ENCODE peak calls at places on chromosomes 6 and 20, in six cellular contexts. Q, T, B, G, E and Y are unnamed samples. For H3K27me3 and H3K36me3, the result is how much of the 10 kb centered on the place peaks cover.

GRCh38 chr20:57627972-57628650 is 7.9 kb upstream of the ZBP1 start:
- DNase-seq in Q (peak), T (peak), B (peak), G (no peak), E (no peak), Y (no peak)

GRCh38 chr6:39419607-39420006 is 97.1 kb upstream of the KCNK16 start:
- DNase-seq in Q (no peak), T (no peak), B (no peak), G (no peak), E (no peak), Y (peak)

GRCh38 chr6:87139236-87139635 is 16.1 kb upstream of the ZNF292 start:
- DNase-seq in Q (peak), T (no peak), B (no peak), G (no peak), E (no peak), Y (peak)

GRCh38 chr20:4633780-4634179 is 87.9 kb upstream of the PRND start:
- DNase-seq in Q (peak), T (no peak), B (no peak), G (no peak), E (no peak), Y (no peak)

GRCh38 chr6:72554203-72554564 is 67.7 kb upstream of the KCNQ5 start:
- DNase-seq in Q (peak), T (no peak), B (no peak), G (no peak), E (no peak), Y (no peak)

GRCh38 chr20:15339264-15339663 is 1001.9 kb upstream of the FLRT3 start:
- DNase-seq in Q (no peak), T (no peak), B (no peak), G (no peak), E (no peak), Y (no peak)

GRCh38 chr20:1171461-1172093 is 13.2 kb downstream of the TMEM74B start:
- DNase-seq in Q (peak), T (no peak), B (no peak), G (no peak), E (peak), Y (peak)

GRCh38 chr6:438634-439170 is 47.1 kb downstream of the IRF4 start:
- DNase-seq in Q (no peak), T (no peak), B (no peak), G (no peak), E (no peak), Y (no peak)

DNA sequence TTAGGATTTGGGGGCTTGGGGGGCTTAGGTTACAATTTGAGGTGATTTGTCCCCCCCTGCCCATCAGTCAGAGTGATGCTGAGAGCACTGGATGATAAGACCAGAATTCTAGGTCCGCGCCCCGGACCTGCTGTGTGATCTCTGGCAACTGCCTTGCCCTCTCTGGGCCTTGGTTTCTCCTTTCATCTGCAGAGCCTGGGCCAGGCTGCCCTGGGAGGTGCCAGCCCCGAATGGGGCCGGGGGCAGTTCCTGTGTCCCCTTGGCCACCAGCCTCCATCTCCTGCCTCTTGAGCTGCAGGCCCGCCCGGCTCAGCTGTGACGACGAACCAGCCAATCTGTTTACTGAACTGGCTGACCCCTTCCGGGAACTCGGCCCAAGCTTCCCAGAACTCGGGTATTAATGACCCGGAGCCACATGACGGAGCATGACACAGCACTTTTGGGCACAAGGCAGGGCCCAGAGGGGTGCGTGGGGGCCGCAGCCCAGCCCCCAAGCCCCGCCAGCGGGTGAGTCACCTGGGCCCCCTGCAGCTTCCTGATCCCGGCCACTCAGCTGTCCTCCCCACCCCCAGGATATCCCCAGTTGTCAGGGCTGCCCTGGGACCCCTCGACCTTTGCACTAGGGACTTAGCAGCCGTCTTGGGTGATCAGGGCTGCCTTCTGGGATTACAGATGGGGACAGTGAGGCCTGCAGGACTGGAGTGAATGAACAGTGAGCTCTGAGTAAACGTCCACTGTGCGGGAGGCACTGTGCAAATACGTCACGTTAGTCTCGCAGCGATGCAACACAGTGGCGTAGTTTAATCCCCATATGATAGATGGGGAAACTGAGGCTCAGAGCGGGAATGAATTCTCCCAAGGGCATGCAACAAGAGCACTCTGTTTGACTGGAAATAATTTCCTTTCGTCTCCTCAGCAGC is 102.0 kb downstream of the CEBPB start:
- DNase-seq in Q (peak), T (no peak), B (peak), G (peak), E (peak), Y (peak)
- H3K4me3 ChIP-seq in Q (no peak), T (no peak), B (no peak), G (no peak), E (no peak), Y (no peak)

DNA sequence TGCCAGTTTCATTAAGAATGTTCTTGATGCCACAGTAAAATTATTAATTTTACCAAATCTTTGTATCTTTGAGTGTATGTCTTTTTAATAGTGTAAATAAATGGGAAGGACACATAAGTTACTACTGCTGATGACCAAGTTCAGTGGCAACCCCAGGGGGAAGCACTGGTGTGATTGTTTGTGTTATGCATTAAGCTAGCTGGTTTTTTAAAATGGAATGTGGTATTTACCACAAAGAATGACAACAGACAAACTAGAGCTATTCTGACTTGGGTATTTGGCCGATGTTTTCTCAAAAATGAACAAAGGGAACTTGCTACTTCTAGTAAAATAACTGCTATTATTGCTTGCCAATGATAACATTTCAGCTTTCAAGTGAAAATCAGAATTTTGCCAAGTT is 2.9 kb downstream of the FNDC1 start:
- DNase-seq in Q (peak), T (no peak), B (no peak), G (no peak), E (no peak), Y (no peak)
- H3K27me3 ChIP-seq in Q (half or more), T (under half), B (under half), G (under half), E (half or more), Y (half or more)

DNA sequence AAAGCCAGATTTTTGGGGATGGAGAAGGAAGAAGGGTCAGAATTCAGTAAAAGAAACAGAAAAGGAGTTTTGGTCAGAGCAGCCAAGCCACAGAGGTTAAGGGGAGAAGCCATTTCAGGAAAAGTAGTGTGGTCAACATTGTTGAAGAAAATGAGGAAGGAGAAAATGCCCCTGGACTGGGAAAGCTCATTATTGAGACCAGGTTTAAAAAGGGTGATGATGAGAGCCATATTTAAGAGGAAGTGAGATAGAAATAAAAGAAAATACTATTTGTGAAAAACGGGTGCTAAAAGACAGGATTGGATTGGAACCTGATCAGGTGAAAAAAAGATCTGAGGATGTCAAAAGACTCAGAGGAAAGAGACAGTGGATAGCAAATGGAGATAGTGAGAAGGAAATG is 75.8 kb downstream of the CEP162 start:
- DNase-seq in Q (no peak), T (no peak), B (no peak), G (no peak), E (no peak), Y (no peak)
- H3K36me3 ChIP-seq in Q (under half), T (under half), B (under half), G (under half), E (under half), Y (under half)

GRCh38 chr6:35044771-35045275 is 96.3 kb downstream of the TCP11 start:
- DNase-seq in Q (peak), T (no peak), B (no peak), G (peak), E (peak), Y (no peak)
- H3K4me3 ChIP-seq in Q (no peak), T (no peak), B (no peak), G (no peak), E (no peak), Y (no peak)

DNA sequence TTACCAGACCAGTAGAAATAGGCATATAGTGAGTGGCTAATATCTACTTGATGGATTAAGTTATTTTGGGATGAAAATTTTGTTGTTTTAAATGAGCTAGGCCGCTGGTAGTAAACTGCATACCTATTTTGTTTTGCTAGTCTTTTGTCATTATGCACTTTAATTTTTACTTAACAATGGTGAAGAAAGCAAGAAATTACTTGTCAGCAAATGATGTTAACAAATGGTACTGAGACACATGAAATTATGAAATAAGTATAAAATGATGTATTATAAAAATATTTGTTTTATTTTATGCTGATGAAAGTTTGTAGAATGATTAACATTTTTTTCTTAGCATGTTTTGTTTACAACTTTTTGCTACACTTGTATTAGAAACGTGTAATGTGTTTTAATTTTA is 807.7 kb downstream of the TBC1D32 start:
- DNase-seq in Q (no peak), T (no peak), B (no peak), G (no peak), E (no peak), Y (no peak)
- H3K27me3 ChIP-seq in Q (under half), T (under half), B (under half), G (under half), E (under half), Y (under half)

GRCh38 chr20:38990728-38991127 is 28.6 kb downstream of the DHX35 start:
- DNase-seq in Q (no peak), T (no peak), B (no peak), G (no peak), E (no peak), Y (no peak)
- H3K36me3 ChIP-seq in Q (under half), T (under half), B (under half), G (under half), E (under half), Y (under half)

GRCh38 chr6:129340983-129341382 is 369.0 kb downstream of the ARHGAP18 start:
- DNase-seq in Q (peak), T (no peak), B (no peak), G (no peak), E (no peak), Y (no peak)
- H3K4me3 ChIP-seq in Q (no peak), T (no peak), B (no peak), G (no peak), E (no peak), Y (no peak)

GRCh38 chr6:105983763-105984162 is 102.4 kb upstream of the PRDM1 start:
- DNase-seq in Q (no peak), T (no peak), B (no peak), G (no peak), E (no peak), Y (no peak)
- H3K27me3 ChIP-seq in Q (half or more), T (under half), B (under half), G (half or more), E (half or more), Y (half or more)